ENCODE peak calls at places on chromosomes 11 and 22, in nine cellular contexts. N is heart right ventricle; M is IMR-90; I is CD8-positive, alpha-beta T cell; A is PC-3; Q is adrenal gland; P is tibial nerve; K is sigmoid colon; F is A549. R is an unnamed sample. For H3K4me1, the result is how much of the 10 kb centered on the place peaks cover.

GRCh38 chr11:23404225-23405160 is 544.2 kb upstream of the CCDC179 start:
- DNase-seq in N (no peak), M (no peak), I (no peak), A (no peak), Q (no peak), P (no peak), K (peak), F (no peak), R (no peak)

GRCh38 chr11:2768471-2769408 is 68.9 kb upstream of the KCNQ1OT1 start:
- DNase-seq in N (no peak), M (peak), I (peak), A (peak), Q (peak), P (no peak), K (peak), F (peak), R (peak)

GRCh38 chr22:35482974-35483373 is 57.7 kb upstream of the RASD2 start:
- DNase-seq in N (no peak), M (no peak), I (no peak), A (no peak), Q (no peak), P (no peak), K (no peak), F (no peak), R (no peak)

GRCh38 chr11:10488581-10489443 is 33.7 kb downstream of the AMPD3 start:
- DNase-seq in N (no peak), M (no peak), I (no peak), A (no peak), Q (peak), P (no peak), K (peak), F (no peak), R (no peak)

GRCh38 chr11:134033276-134033675 is 35.6 kb upstream of the JAM3 start:
- DNase-seq in N (no peak), M (no peak), I (no peak), A (no peak), Q (no peak), P (no peak), K (no peak), F (no peak), R (no peak)

GRCh38 chr22:24247011-24247507 is 2.2 kb upstream of the GGT5 start:
- DNase-seq in N (no peak), M (peak), I (no peak), A (no peak), Q (no peak), P (no peak), K (no peak), F (no peak), R (no peak)

GRCh38 chr11:14480716-14481115 is 18.9 kb downstream of the COPB1 start:
- DNase-seq in N (no peak), M (no peak), I (no peak), A (no peak), Q (no peak), P (no peak), K (no peak), F (no peak), R (no peak)

GRCh38 chr11:34150494-34151151 is 45.2 kb downstream of the NAT10 start:
- DNase-seq in N (no peak), M (no peak), I (no peak), A (no peak), Q (no peak), P (no peak), K (peak), F (no peak), R (peak)

GRCh38 chr11:29485641-29486040 is 531.2 kb downstream of the KCNA4 start:
- DNase-seq in N (no peak), M (peak), I (no peak), A (no peak), Q (no peak), P (no peak), K (no peak), F (no peak), R (no peak)

GRCh38 chr11:30328676-30329075 is 5.8 kb downstream of the ARL14EP start:
- DNase-seq in N (no peak), M (peak), I (no peak), A (no peak), Q (no peak), P (no peak), K (no peak), F (no peak), R (peak)

DNA sequence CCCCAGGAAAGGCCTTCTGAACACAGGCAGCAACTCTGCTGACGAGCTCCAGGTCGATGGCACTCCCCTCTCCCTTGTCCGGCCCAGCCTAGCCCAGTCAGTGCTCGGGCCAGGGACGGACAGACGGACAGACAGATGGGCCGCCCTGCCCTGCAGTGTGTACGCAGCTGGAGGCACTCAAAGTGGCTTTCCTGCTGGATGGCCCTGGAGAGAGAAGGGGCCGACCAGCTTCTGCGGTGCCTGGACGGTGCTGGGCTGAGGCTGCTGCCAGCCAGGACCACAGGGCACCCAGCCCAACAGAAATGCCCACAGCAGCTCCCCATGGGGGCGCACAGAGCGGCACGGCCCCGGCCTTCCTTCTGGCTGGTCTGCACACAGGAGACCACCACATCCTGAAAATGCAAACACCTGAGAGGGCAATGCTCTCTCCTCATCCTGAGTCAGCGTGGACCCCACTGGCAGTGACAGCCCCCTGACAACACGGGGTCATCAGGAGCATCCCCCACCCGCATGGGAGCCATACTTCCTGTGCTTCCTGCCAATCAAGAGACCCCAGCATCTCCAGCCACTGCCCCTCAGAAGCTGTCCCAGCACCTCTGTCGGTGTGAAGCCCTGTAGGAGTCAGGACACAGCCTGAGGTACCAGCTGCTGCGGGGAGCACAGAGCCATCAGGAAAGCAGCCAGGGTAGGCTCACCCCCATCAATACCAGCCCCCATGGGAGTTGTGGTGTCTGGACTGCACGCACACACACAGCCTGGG is 692 bp upstream of the MOB2 start:
- DNase-seq in N (peak), M (no peak), I (no peak), A (no peak), Q (no peak), P (no peak), K (peak), F (no peak), R (no peak)
- H3K4me1 ChIP-seq in N (half or more), M (under half), I (under half), A (under half), Q (under half), P (half or more), K (half or more), F (under half), R (under half)

GRCh38 chr11:12829131-12829530 is 154.9 kb downstream of the TEAD1 start:
- DNase-seq in N (no peak), M (no peak), I (no peak), A (no peak), Q (no peak), P (no peak), K (no peak), F (no peak), R (no peak)

GRCh38 chr11:12829536-12830314 is 155.5 kb downstream of the TEAD1 start:
- DNase-seq in N (no peak), M (no peak), I (no peak), A (no peak), Q (no peak), P (no peak), K (no peak), F (no peak), R (no peak)

GRCh38 chr11:12827929-12828812 is 153.9 kb downstream of the TEAD1 start:
- DNase-seq in N (no peak), M (peak), I (no peak), A (peak), Q (peak), P (no peak), K (no peak), F (no peak), R (peak)

GRCh38 chr11:12826441-12826840 is 152.2 kb downstream of the TEAD1 start:
- DNase-seq in N (no peak), M (no peak), I (no peak), A (no peak), Q (no peak), P (no peak), K (no peak), F (no peak), R (peak)

DNA sequence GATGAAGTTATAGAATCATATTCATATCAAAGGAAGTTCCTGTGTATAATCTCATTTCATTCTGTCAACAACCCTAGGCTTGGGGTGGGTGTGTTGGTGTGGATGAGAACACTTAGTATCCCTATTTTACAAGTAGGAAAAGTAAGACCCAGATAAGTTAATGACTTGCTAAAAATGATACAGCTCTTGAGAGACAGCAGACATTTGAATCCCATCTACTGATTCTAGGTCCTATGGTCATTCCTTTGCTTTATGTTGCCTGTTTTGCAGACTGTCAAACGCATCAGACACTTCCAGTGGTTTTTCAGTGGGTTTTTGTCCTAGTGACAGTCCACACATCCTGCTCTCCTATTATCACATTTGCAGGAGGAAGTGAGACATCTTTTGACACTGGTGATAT is 153.1 kb downstream of the TEAD1 start:
- DNase-seq in N (no peak), M (no peak), I (no peak), A (no peak), Q (no peak), P (no peak), K (no peak), F (no peak), R (no peak)
- H3K4me1 ChIP-seq in N (under half), M (under half), I (under half), A (under half), Q (under half), P (half or more), K (half or more), F (half or more), R (under half)

DNA sequence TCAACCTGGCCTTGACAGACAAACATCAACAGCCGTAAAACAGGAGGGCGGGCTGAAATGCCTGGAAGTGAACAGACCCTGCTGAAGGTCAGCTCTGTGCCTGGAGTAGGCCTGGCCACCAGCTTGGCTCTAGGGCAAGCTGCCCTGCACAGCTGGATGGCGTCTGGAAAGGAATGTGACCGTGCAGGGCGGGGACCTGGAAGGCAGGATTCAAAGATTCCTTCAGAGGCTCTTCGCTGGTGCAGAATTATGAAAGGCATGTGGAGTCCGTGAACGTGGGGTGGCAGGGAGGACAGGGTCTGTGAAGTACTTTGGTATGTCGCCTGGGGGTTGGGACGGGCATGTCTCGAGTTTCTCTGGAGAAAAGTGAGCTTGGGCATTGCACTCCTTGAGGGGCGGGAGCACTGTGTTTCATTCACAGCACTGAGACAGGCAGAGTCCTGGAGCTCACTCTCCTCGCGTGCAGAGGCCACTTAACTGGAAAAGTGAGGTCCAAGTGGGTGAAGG is 1.5 kb downstream of the EHD1 start:
- DNase-seq in N (no peak), M (peak), I (no peak), A (peak), Q (no peak), P (no peak), K (no peak), F (no peak), R (no peak)
- H3K4me1 ChIP-seq in N (under half), M (under half), I (half or more), A (under half), Q (under half), P (half or more), K (half or more), F (under half), R (under half)

GRCh38 chr22:30308518-30309230 is 18.1 kb downstream of the TBC1D10A start:
- DNase-seq in N (no peak), M (peak), I (no peak), A (no peak), Q (no peak), P (no peak), K (peak), F (no peak), R (peak)

GRCh38 chr22:30309981-30310672 is 16.6 kb downstream of the TBC1D10A start:
- DNase-seq in N (no peak), M (peak), I (peak), A (no peak), Q (no peak), P (peak), K (peak), F (no peak), R (peak)

GRCh38 chr22:30313527-30314385 is 13.0 kb downstream of the TBC1D10A start:
- DNase-seq in N (no peak), M (no peak), I (no peak), A (peak), Q (no peak), P (no peak), K (no peak), F (no peak), R (no peak)

GRCh38 chr22:30312053-30312452 is 14.7 kb downstream of the TBC1D10A start:
- DNase-seq in N (no peak), M (peak), I (no peak), A (peak), Q (no peak), P (no peak), K (no peak), F (no peak), R (peak)

GRCh38 chr22:30310881-30311771 is 15.6 kb downstream of the TBC1D10A start:
- DNase-seq in N (peak), M (peak), I (no peak), A (peak), Q (peak), P (peak), K (peak), F (no peak), R (peak)
- H3K4me1 ChIP-seq in N (under half), M (under half), I (half or more), A (half or more), Q (half or more), P (half or more), K (half or more), F (under half), R (under half)

GRCh38 chr11:110425751-110426545 is 3.8 kb upstream of the FDX1 start:
- DNase-seq in N (no peak), M (peak), I (no peak), A (peak), Q (peak), P (no peak), K (no peak), F (no peak), R (peak)

GRCh38 chr11:110428040-110428439 is 1.7 kb upstream of the FDX1 start:
- DNase-seq in N (no peak), M (no peak), I (no peak), A (no peak), Q (no peak), P (no peak), K (no peak), F (no peak), R (no peak)

GRCh38 chr11:110424775-110425444 is 4.8 kb upstream of the FDX1 start:
- DNase-seq in N (no peak), M (no peak), I (no peak), A (no peak), Q (no peak), P (no peak), K (no peak), F (no peak), R (no peak)

DNA sequence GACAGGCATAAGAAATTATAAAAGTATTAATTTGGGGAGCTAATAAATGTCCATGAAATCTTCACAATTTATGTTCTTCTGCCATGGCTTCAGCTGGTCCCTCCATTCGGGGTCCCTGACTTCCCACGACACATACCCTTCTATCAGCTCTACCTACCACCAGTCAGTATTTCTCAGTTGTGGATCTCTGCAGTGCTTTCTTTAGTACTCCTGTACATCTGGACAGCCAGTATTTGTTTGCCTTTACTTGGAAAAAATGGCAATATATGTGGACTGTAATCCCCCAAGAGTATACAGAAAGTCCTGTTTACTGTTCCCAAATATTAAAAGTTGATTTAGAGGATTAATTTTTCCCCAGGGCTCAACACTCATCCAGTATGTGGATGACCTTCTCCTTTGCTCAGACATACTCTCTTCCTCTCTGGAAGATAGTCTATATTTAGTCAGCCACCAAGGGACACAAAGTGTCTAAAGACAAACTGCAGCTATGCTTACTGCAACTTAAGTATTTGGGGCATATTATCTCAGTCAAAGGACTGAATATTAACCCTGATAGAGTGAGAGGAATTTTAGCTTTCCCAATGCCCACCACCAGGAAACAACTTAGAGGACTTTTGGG is 7.3 kb upstream of the FDX1 start:
- DNase-seq in N (no peak), M (no peak), I (no peak), A (no peak), Q (no peak), P (no peak), K (no peak), F (no peak), R (no peak)
- H3K4me1 ChIP-seq in N (under half), M (under half), I (under half), A (under half), Q (under half), P (under half), K (under half), F (under half), R (under half)

GRCh38 chr11:128582496-128583366 is 4.6 kb downstream of the ETS1 start:
- DNase-seq in N (peak), M (peak), I (no peak), A (peak), Q (no peak), P (no peak), K (peak), F (peak), R (peak)
- H3K4me1 ChIP-seq in N (under half), M (under half), I (under half), A (under half), Q (under half), P (under half), K (under half), F (under half), R (under half)

GRCh38 chr11:120180571-120181445 is 30.0 kb upstream of the OAF start:
- DNase-seq in N (no peak), M (peak), I (peak), A (peak), Q (no peak), P (peak), K (peak), F (no peak), R (peak)
- H3K4me1 ChIP-seq in N (under half), M (under half), I (under half), A (under half), Q (under half), P (half or more), K (under half), F (under half), R (under half)

GRCh38 chr11:59818572-59818971 is 8.0 kb upstream of the MRPL16 start:
- DNase-seq in N (no peak), M (no peak), I (no peak), A (no peak), Q (no peak), P (no peak), K (no peak), F (no peak), R (no peak)
- H3K4me1 ChIP-seq in N (under half), M (under half), I (under half), A (under half), Q (under half), P (under half), K (under half), F (under half), R (under half)

DNA sequence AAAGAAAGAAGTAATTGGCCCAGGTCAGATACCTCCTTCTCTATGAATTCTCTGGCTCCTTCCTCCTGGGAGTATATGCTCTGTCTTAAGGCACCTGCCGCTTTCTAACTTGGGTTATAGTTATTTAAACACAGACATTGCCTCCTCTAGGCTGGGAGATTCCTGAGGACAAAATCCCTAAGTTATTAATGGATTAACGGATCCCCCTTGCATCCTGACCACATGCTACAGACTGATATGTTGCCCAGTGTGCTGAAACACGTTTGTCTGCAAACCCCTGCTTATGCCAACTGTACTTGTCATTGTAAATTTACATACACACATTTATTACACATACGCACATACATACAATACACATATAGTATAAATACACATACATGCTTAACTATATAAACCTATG is 35.3 kb downstream of the PACSIN2 start:
- DNase-seq in N (no peak), M (no peak), I (no peak), A (no peak), Q (no peak), P (no peak), K (no peak), F (no peak), R (no peak)
- H3K4me1 ChIP-seq in N (under half), M (under half), I (under half), A (under half), Q (under half), P (under half), K (under half), F (under half), R (under half)

R was measured in astrocyte.